ENCODE peak calls at places on chromosomes 7 and 10, in eight cellular contexts. One of them, this sample, is unnamed.

GRCh38 chr7:80603940-80604339 is 34.5 kb upstream of the CD36 start:
- DNase-seq in endothelial cell of umbilical vein: no peak
- DNase-seq in activated CD4-positive, alpha-beta memory T cell treated with anti-CD3 and anti-CD28 coated beads for 36 hours: no peak
- DNase-seq in EL: no peak
- DNase-seq in stimulated activated CD4-positive, alpha-beta T cell treated with anti-CD3 and anti-CD28 coated beads, Interleukin-2, amount 100 ng/mL, for 48 hours: no peak
- DNase-seq in ovary: no peak
- DNase-seq in activated T-helper 1 cell treated with anti-CD3 and anti-CD28 coated beads, Interleukin-2, amount 50 U/mL, for 16 hours: no peak
- DNase-seq in activated CD4-positive, CD25-positive, alpha-beta regulatory T cell treated with anti-CD3 and anti-CD28 coated beads, Interleukin-2, amount 50 U/mL, for 72 hours: no peak
- DNase-seq in this sample: no peak

GRCh38 chr7:135811513-135811912 is 62.9 kb upstream of the FAM180A start:
- DNase-seq in endothelial cell of umbilical vein: no peak
- DNase-seq in activated CD4-positive, alpha-beta memory T cell treated with anti-CD3 and anti-CD28 coated beads for 36 hours: no peak
- DNase-seq in EL: no peak
- DNase-seq in stimulated activated CD4-positive, alpha-beta T cell treated with anti-CD3 and anti-CD28 coated beads, Interleukin-2, amount 100 ng/mL, for 48 hours: no peak
- DNase-seq in ovary: no peak
- DNase-seq in activated T-helper 1 cell treated with anti-CD3 and anti-CD28 coated beads, Interleukin-2, amount 50 U/mL, for 16 hours: no peak
- DNase-seq in activated CD4-positive, CD25-positive, alpha-beta regulatory T cell treated with anti-CD3 and anti-CD28 coated beads, Interleukin-2, amount 50 U/mL, for 72 hours: no peak
- DNase-seq in this sample: peak; percentile 22

GRCh38 chr7:2807846-2808772 is 36.0 kb downstream of the GNA12 start:
- DNase-seq in endothelial cell of umbilical vein: no peak
- DNase-seq in activated CD4-positive, alpha-beta memory T cell treated with anti-CD3 and anti-CD28 coated beads for 36 hours: no peak
- DNase-seq in EL: no peak
- DNase-seq in stimulated activated CD4-positive, alpha-beta T cell treated with anti-CD3 and anti-CD28 coated beads, Interleukin-2, amount 100 ng/mL, for 48 hours: no peak
- DNase-seq in ovary: peak; percentile 39
- DNase-seq in activated T-helper 1 cell treated with anti-CD3 and anti-CD28 coated beads, Interleukin-2, amount 50 U/mL, for 16 hours: no peak
- DNase-seq in activated CD4-positive, CD25-positive, alpha-beta regulatory T cell treated with anti-CD3 and anti-CD28 coated beads, Interleukin-2, amount 50 U/mL, for 72 hours: no peak
- DNase-seq in this sample: peak; percentile 13

GRCh38 chr7:46129831-46130230 is 208.8 kb upstream of the IGFBP3 start:
- DNase-seq in endothelial cell of umbilical vein: no peak
- DNase-seq in activated CD4-positive, alpha-beta memory T cell treated with anti-CD3 and anti-CD28 coated beads for 36 hours: no peak
- DNase-seq in EL: no peak
- DNase-seq in stimulated activated CD4-positive, alpha-beta T cell treated with anti-CD3 and anti-CD28 coated beads, Interleukin-2, amount 100 ng/mL, for 48 hours: no peak
- DNase-seq in ovary: no peak
- DNase-seq in activated T-helper 1 cell treated with anti-CD3 and anti-CD28 coated beads, Interleukin-2, amount 50 U/mL, for 16 hours: no peak
- DNase-seq in activated CD4-positive, CD25-positive, alpha-beta regulatory T cell treated with anti-CD3 and anti-CD28 coated beads, Interleukin-2, amount 50 U/mL, for 72 hours: no peak
- DNase-seq in this sample: no peak

GRCh38 chr10:60222060-60222459 is 167.6 kb downstream of the ANK3 start:
- DNase-seq in endothelial cell of umbilical vein: no peak
- DNase-seq in activated CD4-positive, alpha-beta memory T cell treated with anti-CD3 and anti-CD28 coated beads for 36 hours: no peak
- DNase-seq in EL: no peak
- DNase-seq in stimulated activated CD4-positive, alpha-beta T cell treated with anti-CD3 and anti-CD28 coated beads, Interleukin-2, amount 100 ng/mL, for 48 hours: no peak
- DNase-seq in ovary: no peak
- DNase-seq in activated T-helper 1 cell treated with anti-CD3 and anti-CD28 coated beads, Interleukin-2, amount 50 U/mL, for 16 hours: no peak
- DNase-seq in activated CD4-positive, CD25-positive, alpha-beta regulatory T cell treated with anti-CD3 and anti-CD28 coated beads, Interleukin-2, amount 50 U/mL, for 72 hours: no peak
- DNase-seq in this sample: no peak

GRCh38 chr7:121153411-121153810 is 164.9 kb downstream of the CPED1 start:
- DNase-seq in endothelial cell of umbilical vein: no peak
- DNase-seq in activated CD4-positive, alpha-beta memory T cell treated with anti-CD3 and anti-CD28 coated beads for 36 hours: no peak
- DNase-seq in EL: no peak
- DNase-seq in stimulated activated CD4-positive, alpha-beta T cell treated with anti-CD3 and anti-CD28 coated beads, Interleukin-2, amount 100 ng/mL, for 48 hours: no peak
- DNase-seq in ovary: no peak
- DNase-seq in activated T-helper 1 cell treated with anti-CD3 and anti-CD28 coated beads, Interleukin-2, amount 50 U/mL, for 16 hours: no peak
- DNase-seq in activated CD4-positive, CD25-positive, alpha-beta regulatory T cell treated with anti-CD3 and anti-CD28 coated beads, Interleukin-2, amount 50 U/mL, for 72 hours: no peak
- DNase-seq in this sample: no peak

GRCh38 chr7:139613971-139614411 is 90.5 kb downstream of the CLEC2L start:
- DNase-seq in endothelial cell of umbilical vein: no peak
- DNase-seq in activated CD4-positive, alpha-beta memory T cell treated with anti-CD3 and anti-CD28 coated beads for 36 hours: no peak
- DNase-seq in EL: no peak
- DNase-seq in stimulated activated CD4-positive, alpha-beta T cell treated with anti-CD3 and anti-CD28 coated beads, Interleukin-2, amount 100 ng/mL, for 48 hours: no peak
- DNase-seq in ovary: no peak
- DNase-seq in activated T-helper 1 cell treated with anti-CD3 and anti-CD28 coated beads, Interleukin-2, amount 50 U/mL, for 16 hours: no peak
- DNase-seq in activated CD4-positive, CD25-positive, alpha-beta regulatory T cell treated with anti-CD3 and anti-CD28 coated beads, Interleukin-2, amount 50 U/mL, for 72 hours: no peak
- DNase-seq in this sample: no peak

GRCh38 chr10:131816941-131817700 is 83.7 kb upstream of the PPP2R2D start:
- DNase-seq in endothelial cell of umbilical vein: no peak
- DNase-seq in activated CD4-positive, alpha-beta memory T cell treated with anti-CD3 and anti-CD28 coated beads for 36 hours: no peak
- DNase-seq in EL: no peak
- DNase-seq in stimulated activated CD4-positive, alpha-beta T cell treated with anti-CD3 and anti-CD28 coated beads, Interleukin-2, amount 100 ng/mL, for 48 hours: no peak
- DNase-seq in ovary: no peak
- DNase-seq in activated T-helper 1 cell treated with anti-CD3 and anti-CD28 coated beads, Interleukin-2, amount 50 U/mL, for 16 hours: no peak
- DNase-seq in activated CD4-positive, CD25-positive, alpha-beta regulatory T cell treated with anti-CD3 and anti-CD28 coated beads, Interleukin-2, amount 50 U/mL, for 72 hours: no peak
- DNase-seq in this sample: no peak

GRCh38 chr7:29281782-29282541 is 87.4 kb downstream of the CHN2 start:
- DNase-seq in endothelial cell of umbilical vein: no peak
- DNase-seq in activated CD4-positive, alpha-beta memory T cell treated with anti-CD3 and anti-CD28 coated beads for 36 hours: no peak
- DNase-seq in EL: peak; percentile 27
- DNase-seq in stimulated activated CD4-positive, alpha-beta T cell treated with anti-CD3 and anti-CD28 coated beads, Interleukin-2, amount 100 ng/mL, for 48 hours: no peak
- DNase-seq in ovary: no peak
- DNase-seq in activated T-helper 1 cell treated with anti-CD3 and anti-CD28 coated beads, Interleukin-2, amount 50 U/mL, for 16 hours: no peak
- DNase-seq in activated CD4-positive, CD25-positive, alpha-beta regulatory T cell treated with anti-CD3 and anti-CD28 coated beads, Interleukin-2, amount 50 U/mL, for 72 hours: no peak
- DNase-seq in this sample: peak; percentile 28

GRCh38 chr10:130027716-130028464 is 63.8 kb upstream of the EBF3 start:
- DNase-seq in endothelial cell of umbilical vein: no peak
- DNase-seq in activated CD4-positive, alpha-beta memory T cell treated with anti-CD3 and anti-CD28 coated beads for 36 hours: no peak
- DNase-seq in EL: peak; percentile 61
- DNase-seq in stimulated activated CD4-positive, alpha-beta T cell treated with anti-CD3 and anti-CD28 coated beads, Interleukin-2, amount 100 ng/mL, for 48 hours: no peak
- DNase-seq in ovary: no peak
- DNase-seq in activated T-helper 1 cell treated with anti-CD3 and anti-CD28 coated beads, Interleukin-2, amount 50 U/mL, for 16 hours: no peak
- DNase-seq in activated CD4-positive, CD25-positive, alpha-beta regulatory T cell treated with anti-CD3 and anti-CD28 coated beads, Interleukin-2, amount 50 U/mL, for 72 hours: no peak
- DNase-seq in this sample: no peak

GRCh38 chr10:97714401-97715258 is 1.1 kb downstream of the MARVELD1 start:
- DNase-seq in endothelial cell of umbilical vein: peak; percentile 58
- DNase-seq in activated CD4-positive, alpha-beta memory T cell treated with anti-CD3 and anti-CD28 coated beads for 36 hours: peak; percentile 33
- DNase-seq in EL: peak; percentile 83
- DNase-seq in stimulated activated CD4-positive, alpha-beta T cell treated with anti-CD3 and anti-CD28 coated beads, Interleukin-2, amount 100 ng/mL, for 48 hours: no peak
- DNase-seq in ovary: peak; percentile 83
- DNase-seq in activated T-helper 1 cell treated with anti-CD3 and anti-CD28 coated beads, Interleukin-2, amount 50 U/mL, for 16 hours: no peak
- DNase-seq in activated CD4-positive, CD25-positive, alpha-beta regulatory T cell treated with anti-CD3 and anti-CD28 coated beads, Interleukin-2, amount 50 U/mL, for 72 hours: no peak
- DNase-seq in this sample: peak; percentile 86

GRCh38 chr7:80415522-80415921 is 96.3 kb downstream of the GNAT3 start:
- DNase-seq in endothelial cell of umbilical vein: no peak
- DNase-seq in activated CD4-positive, alpha-beta memory T cell treated with anti-CD3 and anti-CD28 coated beads for 36 hours: no peak
- DNase-seq in EL: no peak
- DNase-seq in stimulated activated CD4-positive, alpha-beta T cell treated with anti-CD3 and anti-CD28 coated beads, Interleukin-2, amount 100 ng/mL, for 48 hours: no peak
- DNase-seq in ovary: no peak
- DNase-seq in activated T-helper 1 cell treated with anti-CD3 and anti-CD28 coated beads, Interleukin-2, amount 50 U/mL, for 16 hours: no peak
- DNase-seq in activated CD4-positive, CD25-positive, alpha-beta regulatory T cell treated with anti-CD3 and anti-CD28 coated beads, Interleukin-2, amount 50 U/mL, for 72 hours: no peak
- DNase-seq in this sample: no peak

GRCh38 chr7:35596061-35596460 is 98.9 kb downstream of the HERPUD2 start:
- DNase-seq in endothelial cell of umbilical vein: peak; percentile 31
- DNase-seq in activated CD4-positive, alpha-beta memory T cell treated with anti-CD3 and anti-CD28 coated beads for 36 hours: no peak
- DNase-seq in EL: peak; percentile 60
- DNase-seq in stimulated activated CD4-positive, alpha-beta T cell treated with anti-CD3 and anti-CD28 coated beads, Interleukin-2, amount 100 ng/mL, for 48 hours: no peak
- DNase-seq in ovary: no peak
- DNase-seq in activated T-helper 1 cell treated with anti-CD3 and anti-CD28 coated beads, Interleukin-2, amount 50 U/mL, for 16 hours: no peak
- DNase-seq in activated CD4-positive, CD25-positive, alpha-beta regulatory T cell treated with anti-CD3 and anti-CD28 coated beads, Interleukin-2, amount 50 U/mL, for 72 hours: no peak
- DNase-seq in this sample: peak; percentile 53

GRCh38 chr10:120562956-120563355 is 105.9 kb downstream of the PLPP4 start:
- DNase-seq in endothelial cell of umbilical vein: no peak
- DNase-seq in activated CD4-positive, alpha-beta memory T cell treated with anti-CD3 and anti-CD28 coated beads for 36 hours: no peak
- DNase-seq in EL: no peak
- DNase-seq in stimulated activated CD4-positive, alpha-beta T cell treated with anti-CD3 and anti-CD28 coated beads, Interleukin-2, amount 100 ng/mL, for 48 hours: no peak
- DNase-seq in ovary: no peak
- DNase-seq in activated T-helper 1 cell treated with anti-CD3 and anti-CD28 coated beads, Interleukin-2, amount 50 U/mL, for 16 hours: no peak
- DNase-seq in activated CD4-positive, CD25-positive, alpha-beta regulatory T cell treated with anti-CD3 and anti-CD28 coated beads, Interleukin-2, amount 50 U/mL, for 72 hours: no peak
- DNase-seq in this sample: no peak

GRCh38 chr7:83429493-83429892 is 219.4 kb downstream of the SEMA3E start:
- DNase-seq in endothelial cell of umbilical vein: no peak
- DNase-seq in activated CD4-positive, alpha-beta memory T cell treated with anti-CD3 and anti-CD28 coated beads for 36 hours: no peak
- DNase-seq in EL: peak; percentile 12
- DNase-seq in stimulated activated CD4-positive, alpha-beta T cell treated with anti-CD3 and anti-CD28 coated beads, Interleukin-2, amount 100 ng/mL, for 48 hours: no peak
- DNase-seq in ovary: no peak
- DNase-seq in activated T-helper 1 cell treated with anti-CD3 and anti-CD28 coated beads, Interleukin-2, amount 50 U/mL, for 16 hours: no peak
- DNase-seq in activated CD4-positive, CD25-positive, alpha-beta regulatory T cell treated with anti-CD3 and anti-CD28 coated beads, Interleukin-2, amount 50 U/mL, for 72 hours: no peak
- DNase-seq in this sample: no peak

GRCh38 chr7:66282594-66282935 is 77.4 kb downstream of the TPST1 start:
- DNase-seq in endothelial cell of umbilical vein: no peak
- DNase-seq in activated CD4-positive, alpha-beta memory T cell treated with anti-CD3 and anti-CD28 coated beads for 36 hours: no peak
- DNase-seq in EL: no peak
- DNase-seq in stimulated activated CD4-positive, alpha-beta T cell treated with anti-CD3 and anti-CD28 coated beads, Interleukin-2, amount 100 ng/mL, for 48 hours: no peak
- DNase-seq in ovary: no peak
- DNase-seq in activated T-helper 1 cell treated with anti-CD3 and anti-CD28 coated beads, Interleukin-2, amount 50 U/mL, for 16 hours: no peak
- DNase-seq in activated CD4-positive, CD25-positive, alpha-beta regulatory T cell treated with anti-CD3 and anti-CD28 coated beads, Interleukin-2, amount 50 U/mL, for 72 hours: no peak
- DNase-seq in this sample: no peak

GRCh38 chr7:30743371-30744074 is 8.4 kb upstream of the INMT start:
- DNase-seq in endothelial cell of umbilical vein: no peak
- DNase-seq in activated CD4-positive, alpha-beta memory T cell treated with anti-CD3 and anti-CD28 coated beads for 36 hours: no peak
- DNase-seq in EL: peak; percentile 29
- DNase-seq in stimulated activated CD4-positive, alpha-beta T cell treated with anti-CD3 and anti-CD28 coated beads, Interleukin-2, amount 100 ng/mL, for 48 hours: no peak
- DNase-seq in ovary: peak; percentile 55
- DNase-seq in activated T-helper 1 cell treated with anti-CD3 and anti-CD28 coated beads, Interleukin-2, amount 50 U/mL, for 16 hours: no peak
- DNase-seq in activated CD4-positive, CD25-positive, alpha-beta regulatory T cell treated with anti-CD3 and anti-CD28 coated beads, Interleukin-2, amount 50 U/mL, for 72 hours: no peak
- DNase-seq in this sample: peak; percentile 71

GRCh38 chr10:102626026-102626686 is 18.1 kb upstream of the TRIM8 start:
- DNase-seq in endothelial cell of umbilical vein: no peak
- DNase-seq in activated CD4-positive, alpha-beta memory T cell treated with anti-CD3 and anti-CD28 coated beads for 36 hours: no peak
- DNase-seq in EL: no peak
- DNase-seq in stimulated activated CD4-positive, alpha-beta T cell treated with anti-CD3 and anti-CD28 coated beads, Interleukin-2, amount 100 ng/mL, for 48 hours: no peak
- DNase-seq in ovary: no peak
- DNase-seq in activated T-helper 1 cell treated with anti-CD3 and anti-CD28 coated beads, Interleukin-2, amount 50 U/mL, for 16 hours: no peak
- DNase-seq in activated CD4-positive, CD25-positive, alpha-beta regulatory T cell treated with anti-CD3 and anti-CD28 coated beads, Interleukin-2, amount 50 U/mL, for 72 hours: no peak
- DNase-seq in this sample: no peak

GRCh38 chr10:83289373-83289772 is 849.9 kb upstream of the GHITM start:
- DNase-seq in endothelial cell of umbilical vein: no peak
- DNase-seq in activated CD4-positive, alpha-beta memory T cell treated with anti-CD3 and anti-CD28 coated beads for 36 hours: no peak
- DNase-seq in EL: no peak
- DNase-seq in stimulated activated CD4-positive, alpha-beta T cell treated with anti-CD3 and anti-CD28 coated beads, Interleukin-2, amount 100 ng/mL, for 48 hours: no peak
- DNase-seq in ovary: no peak
- DNase-seq in activated T-helper 1 cell treated with anti-CD3 and anti-CD28 coated beads, Interleukin-2, amount 50 U/mL, for 16 hours: no peak
- DNase-seq in activated CD4-positive, CD25-positive, alpha-beta regulatory T cell treated with anti-CD3 and anti-CD28 coated beads, Interleukin-2, amount 50 U/mL, for 72 hours: no peak
- DNase-seq in this sample: no peak

GRCh38 chr10:96988421-96988820 is 156.3 kb downstream of the LCOR start:
- DNase-seq in endothelial cell of umbilical vein: no peak
- DNase-seq in activated CD4-positive, alpha-beta memory T cell treated with anti-CD3 and anti-CD28 coated beads for 36 hours: no peak
- DNase-seq in EL: no peak
- DNase-seq in stimulated activated CD4-positive, alpha-beta T cell treated with anti-CD3 and anti-CD28 coated beads, Interleukin-2, amount 100 ng/mL, for 48 hours: no peak
- DNase-seq in ovary: no peak
- DNase-seq in activated T-helper 1 cell treated with anti-CD3 and anti-CD28 coated beads, Interleukin-2, amount 50 U/mL, for 16 hours: no peak
- DNase-seq in activated CD4-positive, CD25-positive, alpha-beta regulatory T cell treated with anti-CD3 and anti-CD28 coated beads, Interleukin-2, amount 50 U/mL, for 72 hours: no peak
- DNase-seq in this sample: no peak

GRCh38 chr7:47253650-47254080 is 328.2 kb downstream of the TNS3 start:
- DNase-seq in endothelial cell of umbilical vein: peak; percentile 70
- DNase-seq in activated CD4-positive, alpha-beta memory T cell treated with anti-CD3 and anti-CD28 coated beads for 36 hours: no peak
- DNase-seq in EL: peak; percentile 86
- DNase-seq in stimulated activated CD4-positive, alpha-beta T cell treated with anti-CD3 and anti-CD28 coated beads, Interleukin-2, amount 100 ng/mL, for 48 hours: no peak
- DNase-seq in ovary: peak; percentile 64
- DNase-seq in activated T-helper 1 cell treated with anti-CD3 and anti-CD28 coated beads, Interleukin-2, amount 50 U/mL, for 16 hours: no peak
- DNase-seq in activated CD4-positive, CD25-positive, alpha-beta regulatory T cell treated with anti-CD3 and anti-CD28 coated beads, Interleukin-2, amount 50 U/mL, for 72 hours: no peak
- DNase-seq in this sample: peak; percentile 82

GRCh38 chr7:96713037-96713436 is 3.4 kb upstream of the SEM1 start:
- DNase-seq in endothelial cell of umbilical vein: no peak
- DNase-seq in activated CD4-positive, alpha-beta memory T cell treated with anti-CD3 and anti-CD28 coated beads for 36 hours: no peak
- DNase-seq in EL: no peak
- DNase-seq in stimulated activated CD4-positive, alpha-beta T cell treated with anti-CD3 and anti-CD28 coated beads, Interleukin-2, amount 100 ng/mL, for 48 hours: no peak
- DNase-seq in ovary: no peak
- DNase-seq in activated T-helper 1 cell treated with anti-CD3 and anti-CD28 coated beads, Interleukin-2, amount 50 U/mL, for 16 hours: no peak
- DNase-seq in activated CD4-positive, CD25-positive, alpha-beta regulatory T cell treated with anti-CD3 and anti-CD28 coated beads, Interleukin-2, amount 50 U/mL, for 72 hours: no peak
- DNase-seq in this sample: no peak

GRCh38 chr7:85600425-85600824 is 413.6 kb upstream of the SEMA3D start:
- DNase-seq in endothelial cell of umbilical vein: no peak
- DNase-seq in activated CD4-positive, alpha-beta memory T cell treated with anti-CD3 and anti-CD28 coated beads for 36 hours: no peak
- DNase-seq in EL: peak; percentile 9
- DNase-seq in stimulated activated CD4-positive, alpha-beta T cell treated with anti-CD3 and anti-CD28 coated beads, Interleukin-2, amount 100 ng/mL, for 48 hours: no peak
- DNase-seq in ovary: no peak
- DNase-seq in activated T-helper 1 cell treated with anti-CD3 and anti-CD28 coated beads, Interleukin-2, amount 50 U/mL, for 16 hours: no peak
- DNase-seq in activated CD4-positive, CD25-positive, alpha-beta regulatory T cell treated with anti-CD3 and anti-CD28 coated beads, Interleukin-2, amount 50 U/mL, for 72 hours: no peak
- DNase-seq in this sample: no peak

GRCh38 chr7:20284398-20285143 is 46.1 kb upstream of the ITGB8 start:
- DNase-seq in endothelial cell of umbilical vein: no peak
- DNase-seq in activated CD4-positive, alpha-beta memory T cell treated with anti-CD3 and anti-CD28 coated beads for 36 hours: no peak
- DNase-seq in EL: no peak
- DNase-seq in stimulated activated CD4-positive, alpha-beta T cell treated with anti-CD3 and anti-CD28 coated beads, Interleukin-2, amount 100 ng/mL, for 48 hours: no peak
- DNase-seq in ovary: no peak
- DNase-seq in activated T-helper 1 cell treated with anti-CD3 and anti-CD28 coated beads, Interleukin-2, amount 50 U/mL, for 16 hours: no peak
- DNase-seq in activated CD4-positive, CD25-positive, alpha-beta regulatory T cell treated with anti-CD3 and anti-CD28 coated beads, Interleukin-2, amount 50 U/mL, for 72 hours: no peak
- DNase-seq in this sample: no peak

GRCh38 chr7:139692723-139693122 is 85.1 kb downstream of the HIPK2 start:
- DNase-seq in endothelial cell of umbilical vein: no peak
- DNase-seq in activated CD4-positive, alpha-beta memory T cell treated with anti-CD3 and anti-CD28 coated beads for 36 hours: no peak
- DNase-seq in EL: no peak
- DNase-seq in stimulated activated CD4-positive, alpha-beta T cell treated with anti-CD3 and anti-CD28 coated beads, Interleukin-2, amount 100 ng/mL, for 48 hours: no peak
- DNase-seq in ovary: no peak
- DNase-seq in activated T-helper 1 cell treated with anti-CD3 and anti-CD28 coated beads, Interleukin-2, amount 50 U/mL, for 16 hours: no peak
- DNase-seq in activated CD4-positive, CD25-positive, alpha-beta regulatory T cell treated with anti-CD3 and anti-CD28 coated beads, Interleukin-2, amount 50 U/mL, for 72 hours: no peak
- DNase-seq in this sample: no peak

GRCh38 chr10:6204063-6204340 is 1.3 kb downstream of the PFKFB3 start:
- DNase-seq in endothelial cell of umbilical vein: no peak
- DNase-seq in activated CD4-positive, alpha-beta memory T cell treated with anti-CD3 and anti-CD28 coated beads for 36 hours: peak; percentile 77
- DNase-seq in EL: peak; percentile 39
- DNase-seq in stimulated activated CD4-positive, alpha-beta T cell treated with anti-CD3 and anti-CD28 coated beads, Interleukin-2, amount 100 ng/mL, for 48 hours: peak; percentile 45
- DNase-seq in ovary: peak; percentile 46
- DNase-seq in activated T-helper 1 cell treated with anti-CD3 and anti-CD28 coated beads, Interleukin-2, amount 50 U/mL, for 16 hours: peak; percentile 26
- DNase-seq in activated CD4-positive, CD25-positive, alpha-beta regulatory T cell treated with anti-CD3 and anti-CD28 coated beads, Interleukin-2, amount 50 U/mL, for 72 hours: peak; percentile 69
- DNase-seq in this sample: peak; percentile 22

This sample was measured in AG08395.